ENCODE peak calls at places on chromosomes 7 and 10, in four cellular contexts. Q is GM23338; G is transverse colon; U is CD8-positive, alpha-beta T cell. D is an unnamed sample.

GRCh38 chr7:88758355-88759215 is 915 bp upstream of the ZNF804B start:
- DNase-seq in Q (peak), G (no peak), U (no peak), D (no peak)

GRCh38 chr7:129788993-129789392 is 163.8 kb downstream of the UBE2H start:
- DNase-seq in Q (no peak), G (no peak), U (no peak), D (no peak)

GRCh38 chr10:3791974-3792633 is 7.1 kb upstream of the KLF6 start:
- DNase-seq in Q (no peak), G (no peak), U (no peak), D (peak)

GRCh38 chr10:93600861-93601773 is at the start of gene RBP4:
- DNase-seq in Q (peak), G (no peak), U (no peak), D (no peak)

GRCh38 chr7:26034386-26034785 is 117.6 kb upstream of the NFE2L3 start:
- DNase-seq in Q (no peak), G (no peak), U (no peak), D (no peak)

GRCh38 chr10:9437131-9437530 is 1382.6 kb downstream of the GATA3 start:
- DNase-seq in Q (no peak), G (no peak), U (no peak), D (no peak)

GRCh38 chr10:14271621-14272020 is 59.1 kb downstream of the FRMD4A start:
- DNase-seq in Q (no peak), G (no peak), U (no peak), D (no peak)

GRCh38 chr10:117163061-117163953 is 25.2 kb upstream of the VAX1 start:
- DNase-seq in Q (peak), G (no peak), U (no peak), D (no peak)

DNA sequence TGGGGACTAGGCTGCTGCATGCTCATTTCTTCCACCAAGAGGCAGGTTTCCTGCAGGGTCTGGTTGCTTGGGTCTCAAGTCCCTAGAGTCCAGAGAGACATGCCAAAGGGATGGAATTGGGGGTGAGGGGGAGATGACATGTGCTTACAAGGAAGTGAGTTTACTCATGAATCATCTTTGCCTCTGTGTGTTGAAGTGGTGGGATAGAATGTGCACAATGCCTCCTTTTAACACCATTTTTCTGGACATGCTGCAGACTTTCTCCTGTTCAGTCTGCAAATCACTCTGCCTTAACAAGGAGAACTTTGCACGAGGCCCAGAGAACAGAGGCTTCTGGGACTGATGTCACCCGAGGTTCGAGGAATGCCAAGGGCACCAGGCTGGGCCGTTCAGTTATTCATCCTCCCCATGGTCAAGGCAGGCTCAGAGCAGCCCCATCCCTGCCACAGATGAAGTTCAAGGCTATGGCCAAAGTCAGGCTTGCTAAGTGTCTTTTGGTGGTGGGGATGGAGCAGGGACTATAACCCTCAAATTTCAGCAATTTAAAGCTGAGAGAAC is 9.5 kb upstream of the DUSP5 start:
- DNase-seq in Q (no peak), G (no peak), U (no peak), D (no peak)
- H3K27ac ChIP-seq in Q (peak), G (peak), U (no peak), D (no peak)

GRCh38 chr7:52944916-52945315 is 90.5 kb upstream of the POM121L12 start:
- DNase-seq in Q (no peak), G (no peak), U (no peak), D (no peak)
- TF ChIP-seq CTCF in Q (no peak), G (no peak), U (no peak), D (no peak)

GRCh38 chr7:43450894-43451293 is 132.0 kb upstream of the STK17A start:
- DNase-seq in Q (no peak), G (no peak), U (no peak), D (no peak)
- H3K4me3 ChIP-seq in Q (no peak), G (no peak), U (no peak), D (no peak)

GRCh38 chr7:13416071-13416470 is 573.4 kb downstream of the ETV1 start:
- DNase-seq in Q (no peak), G (no peak), U (no peak), D (no peak)

GRCh38 chr7:13414181-13414580 is 575.3 kb downstream of the ETV1 start:
- DNase-seq in Q (no peak), G (no peak), U (no peak), D (no peak)

GRCh38 chr7:13411641-13412040 is 577.8 kb downstream of the ETV1 start:
- DNase-seq in Q (no peak), G (no peak), U (no peak), D (no peak)

GRCh38 chr7:13416544-13416943 is 572.9 kb downstream of the ETV1 start:
- DNase-seq in Q (no peak), G (no peak), U (no peak), D (no peak)

GRCh38 chr7:13414661-13415105 is 574.8 kb downstream of the ETV1 start:
- DNase-seq in Q (no peak), G (no peak), U (no peak), D (no peak)
- H3K27ac ChIP-seq in Q (no peak), G (no peak), U (no peak), D (no peak)

DNA sequence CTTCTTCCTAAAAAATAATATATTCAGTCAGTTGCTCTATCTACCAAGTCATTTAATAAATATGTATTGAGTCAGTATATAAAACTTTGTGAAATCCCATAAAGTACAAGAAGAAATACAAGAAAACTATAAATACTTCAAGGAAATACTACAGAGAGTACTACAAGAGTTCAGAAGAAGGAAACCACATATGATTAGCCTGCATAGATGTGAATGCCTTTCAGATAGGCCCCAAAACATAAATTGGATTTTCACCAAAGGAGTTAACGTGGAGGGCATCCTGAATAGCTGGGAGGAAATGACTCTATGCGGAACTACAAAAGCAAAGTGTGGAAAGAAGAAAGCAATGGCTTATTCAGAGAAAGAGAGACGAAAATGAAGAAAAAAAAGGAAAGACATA is 120.1 kb downstream of the LRRN3 start:
- DNase-seq in Q (no peak), G (no peak), U (no peak), D (no peak)
- TF ChIP-seq CTCF in Q (no peak), G (no peak), U (no peak), D (no peak)

DNA sequence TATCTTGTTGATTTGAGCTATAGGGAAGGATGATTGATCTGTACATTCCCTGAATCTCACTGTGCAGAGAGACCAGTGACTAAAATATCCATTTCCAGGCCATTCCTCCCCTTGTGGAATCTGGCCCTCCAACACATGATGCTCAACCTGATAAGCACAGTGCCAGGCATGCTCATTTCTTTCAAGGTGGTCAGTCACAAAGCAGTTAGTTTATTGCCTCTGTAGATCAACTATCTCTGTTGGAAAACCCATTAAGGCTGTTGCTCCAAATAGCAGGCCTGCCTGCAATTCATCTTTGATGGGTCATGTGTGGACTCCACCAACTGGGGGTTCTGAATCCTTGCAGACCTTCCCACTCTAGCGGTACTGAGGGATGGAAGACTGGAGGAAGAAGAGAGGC is 168.6 kb upstream of the FOXK1 start:
- DNase-seq in Q (no peak), G (no peak), U (no peak), D (no peak)
- H3K4me3 ChIP-seq in Q (no peak), G (no peak), U (no peak), D (no peak)

GRCh38 chr7:115340828-115341227 is 418.9 kb downstream of the MDFIC start:
- DNase-seq in Q (peak), G (no peak), U (no peak), D (no peak)
- H3K27ac ChIP-seq in Q (no peak), G (no peak), U (no peak), D (no peak)

DNA sequence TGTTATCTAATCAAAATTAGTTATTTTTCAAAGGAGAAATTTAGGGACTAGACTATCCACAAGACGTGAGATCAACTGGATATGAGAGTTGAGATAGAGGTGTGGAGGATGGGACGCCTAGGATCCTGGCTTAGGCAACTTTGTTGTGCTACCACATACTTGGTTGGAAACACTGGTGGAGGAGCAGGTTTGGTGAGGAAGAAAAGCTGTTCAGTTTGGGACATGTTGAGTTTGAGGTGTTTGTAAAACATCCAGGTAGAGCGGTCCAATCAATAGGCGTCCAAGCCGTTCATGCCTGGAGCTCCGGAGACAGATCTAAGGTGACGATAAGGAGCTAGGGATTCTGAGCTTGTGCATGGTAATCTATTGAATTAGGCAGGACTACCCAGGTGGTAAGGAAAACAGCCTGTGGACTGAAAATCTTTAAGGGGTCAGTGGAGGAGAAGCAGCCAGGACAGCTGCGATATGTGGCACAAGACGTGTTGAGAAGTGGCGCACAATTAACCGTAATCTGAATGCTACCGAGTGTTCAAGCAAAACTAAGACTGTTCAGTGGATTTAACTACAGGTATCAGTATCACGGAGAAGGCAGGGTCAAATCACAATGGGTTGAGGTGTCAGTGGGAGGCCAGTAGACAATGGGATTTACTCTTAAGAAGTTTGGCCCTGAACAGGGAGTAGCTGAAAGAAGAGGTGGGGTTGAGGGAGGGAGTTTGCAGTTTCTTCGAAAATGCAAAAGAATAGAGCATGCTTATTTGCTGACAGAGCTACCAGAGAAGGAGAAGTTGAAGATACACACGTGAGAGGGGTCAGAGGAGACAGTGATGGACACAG is 16.1 kb upstream of the TRPV6 start:
- DNase-seq in Q (no peak), G (no peak), U (no peak), D (peak)
- TF ChIP-seq CTCF in Q (no peak), G (no peak), U (no peak), D (no peak)

GRCh38 chr10:49115015-49115795 is at the start of gene VSTM4:
- DNase-seq in Q (peak), G (no peak), U (no peak), D (peak)
- H3K4me3 ChIP-seq in Q (peak), G (peak), U (no peak), D (peak)